ENCODE peak calls at places on chromosomes 1 and 21, in five cellular contexts. Z is stimulated activated CD8-positive, alpha-beta memory T cell treated with anti-CD3 and anti-CD28 coated beads, Interleukin-15, amount 100 ng/mL, for 1 hour; B is RCC 7860; J is GM19239; U is NCI-H510A. X is an unnamed sample.

GRCh38 chr21:42439284-42440186 is 35.8 kb downstream of the UBASH3A start:
- DNase-seq in B (no peak), J (no peak), U (no peak), Z (no peak), X (no peak)

GRCh38 chr1:174433451-174433850 is 14.3 kb upstream of the GPR52 start:
- DNase-seq in B (no peak), Z (no peak), J (no peak), U (no peak), X (no peak)

GRCh38 chr1:204130989-204131892 is 20.6 kb downstream of the ETNK2 start:
- DNase-seq in U (no peak), B (peak), Z (no peak), J (no peak), X (no peak)

GRCh38 chr1:172969611-172970010 is 81.1 kb downstream of the TNFSF18 start:
- DNase-seq in B (no peak), J (no peak), U (no peak), Z (no peak), X (no peak)

GRCh38 chr1:94060720-94061119 is 60.2 kb downstream of the ABCA4 start:
- DNase-seq in B (no peak), Z (no peak), U (no peak), J (no peak), X (no peak)

GRCh38 chr1:54904476-54905048 is 17.6 kb upstream of the DHCR24 start:
- DNase-seq in Z (no peak), B (peak), U (no peak), J (no peak), X (no peak)

GRCh38 chr1:44584167-44584566 is 90.1 kb downstream of the TMEM53 start:
- DNase-seq in Z (no peak), B (no peak), U (no peak), J (no peak), X (no peak)

GRCh38 chr1:168623003-168623828 is 46.8 kb downstream of the XCL1 start:
- DNase-seq in B (peak), U (no peak), J (no peak), Z (no peak), X (no peak)

GRCh38 chr1:63328140-63328521 is 5.8 kb downstream of the FOXD3 start:
- DNase-seq in Z (no peak), B (no peak), J (no peak), U (no peak), X (no peak)

GRCh38 chr1:12206238-12206637 is 23.6 kb upstream of the VPS13D start:
- DNase-seq in B (no peak), U (no peak), J (no peak), Z (no peak), X (no peak)

GRCh38 chr1:93581917-93582850 is 99.5 kb downstream of the BCAR3 start:
- DNase-seq in B (no peak), Z (no peak), J (no peak), U (no peak), X (no peak)

GRCh38 chr21:36551731-36552457 is 72.0 kb upstream of the CLDN14 start:
- DNase-seq in Z (no peak), U (no peak), B (no peak), J (no peak), X (no peak)

GRCh38 chr1:147647796-147648633 is 22.3 kb downstream of the ACP6 start:
- DNase-seq in U (no peak), Z (peak), J (no peak), B (no peak), X (no peak)

GRCh38 chr1:179867493-179868330 is 9.9 kb downstream of the TOR1AIP2 start:
- DNase-seq in Z (peak), B (peak), J (no peak), U (peak), X (no peak)

GRCh38 chr21:16588433-16588860 is 858.7 kb downstream of the USP25 start:
- DNase-seq in U (no peak), B (peak), Z (no peak), J (no peak), X (no peak)

GRCh38 chr1:234716907-234717375 is 107.0 kb upstream of the IRF2BP2 start:
- DNase-seq in Z (no peak), J (no peak), B (no peak), U (peak), X (no peak)

GRCh38 chr1:153985984-153986761 is at the start of gene RAB13:
- DNase-seq in B (peak), U (peak), J (no peak), Z (no peak), X (no peak)

GRCh38 chr1:28981170-28981569 is 66.8 kb downstream of the EPB41 start:
- DNase-seq in J (no peak), Z (no peak), U (no peak), B (no peak), X (no peak)

GRCh38 chr1:205015241-205015640 is 27.8 kb upstream of the CNTN2 start:
- DNase-seq in B (no peak), Z (no peak), J (no peak), U (no peak), X (no peak)

GRCh38 chr1:109482796-109483638 is 688 bp upstream of the ATXN7L2 start:
- DNase-seq in U (no peak), B (no peak), J (no peak), Z (no peak), X (no peak)

GRCh38 chr1:94799201-94799600 is 21.0 kb upstream of the SLC44A3 start:
- DNase-seq in U (no peak), J (no peak), Z (no peak), B (no peak), X (no peak)

GRCh38 chr1:64966158-64966963 is at the start of gene JAK1:
- DNase-seq in J (peak), B (peak), Z (peak), U (peak), X (no peak)

GRCh38 chr1:228902781-228903572 is 167.7 kb downstream of the RHOU start:
- DNase-seq in J (no peak), U (no peak), B (peak), Z (no peak), X (no peak)

GRCh38 chr1:22625262-22625925 is 11.0 kb upstream of the C1QA start:
- DNase-seq in U (no peak), B (no peak), J (no peak), Z (no peak), X (no peak)

GRCh38 chr1:219041141-219041540 is 132.5 kb upstream of the LYPLAL1 start:
- DNase-seq in U (no peak), Z (no peak), B (no peak), J (no peak), X (no peak)

GRCh38 chr21:38766987-38767722 is 38.6 kb upstream of the ETS2 start:
- DNase-seq in J (peak), U (peak), B (no peak), Z (peak), X (peak)

GRCh38 chr21:28742527-28742926 is 250.2 kb downstream of the LTN1 start:
- DNase-seq in J (no peak), U (no peak), B (no peak), Z (no peak), X (no peak)

GRCh38 chr1:93499075-93499474 is 51.2 kb downstream of the FNBP1L start:
- DNase-seq in B (no peak), U (no peak), Z (no peak), J (no peak), X (no peak)

GRCh38 chr1:37840711-37841110 is 18.7 kb downstream of the MTF1 start:
- DNase-seq in B (no peak), J (no peak), U (no peak), Z (no peak), X (no peak)

GRCh38 chr1:204583909-204584632 is 67.9 kb downstream of the MDM4 start:
- DNase-seq in J (no peak), B (no peak), U (no peak), Z (no peak), X (no peak)

X was measured in GM12864.